ENCODE peak calls at places on chromosomes 11 and 22, in four cellular contexts. One of them, this sample, is unnamed.

GRCh38 chr11:1223346-1224108 is 661 bp downstream of the MUC5B start:
- DNase-seq in HepG2: no peak
- DNase-seq in K562: no peak
- DNase-seq in GM12878: no peak
- DNase-seq in this sample: peak

GRCh38 chr22:18062421-18062820 is 15.4 kb upstream of the PEX26 start:
- DNase-seq in HepG2: no peak
- DNase-seq in K562: no peak
- DNase-seq in GM12878: no peak
- DNase-seq in this sample: no peak

GRCh38 chr11:104968856-104969776 is 742 bp upstream of the CASP4 start:
- DNase-seq in HepG2: peak
- DNase-seq in K562: no peak
- DNase-seq in GM12878: no peak
- DNase-seq in this sample: no peak

GRCh38 chr11:65888163-65888814 is at the start of gene FIBP:
- DNase-seq in HepG2: peak
- DNase-seq in K562: peak
- DNase-seq in GM12878: peak
- DNase-seq in this sample: peak

GRCh38 chr11:118145285-118146227 is 7.1 kb downstream of the SCN4B start:
- DNase-seq in HepG2: peak
- DNase-seq in K562: peak
- DNase-seq in GM12878: peak
- DNase-seq in this sample: peak

GRCh38 chr11:93537767-93538261 is 5.4 kb downstream of the SMCO4 start:
- DNase-seq in HepG2: no peak
- DNase-seq in K562: no peak
- DNase-seq in GM12878: no peak
- DNase-seq in this sample: no peak

GRCh38 chr11:35798983-35799382 is 136.4 kb downstream of the TRIM44 start:
- DNase-seq in HepG2: no peak
- DNase-seq in K562: no peak
- DNase-seq in GM12878: no peak
- DNase-seq in this sample: no peak

GRCh38 chr11:112881461-112881860 is 79.8 kb upstream of the NCAM1 start:
- DNase-seq in HepG2: no peak
- DNase-seq in K562: peak
- DNase-seq in GM12878: no peak
- DNase-seq in this sample: peak

GRCh38 chr22:19885841-19886592 is 31.3 kb upstream of the GNB1L start:
- DNase-seq in HepG2: no peak
- DNase-seq in K562: no peak
- DNase-seq in GM12878: no peak
- DNase-seq in this sample: no peak

GRCh38 chr11:122285021-122285420 is 169.0 kb upstream of the BLID start:
- DNase-seq in HepG2: no peak
- DNase-seq in K562: no peak
- DNase-seq in GM12878: no peak
- DNase-seq in this sample: no peak

GRCh38 chr22:25853078-25853477 is 111.1 kb downstream of the MYO18B start:
- DNase-seq in HepG2: no peak
- DNase-seq in K562: peak
- DNase-seq in GM12878: no peak
- DNase-seq in this sample: no peak

GRCh38 chr11:123474994-123475393 is 44.9 kb downstream of the GRAMD1B start:
- DNase-seq in HepG2: no peak
- DNase-seq in K562: no peak
- DNase-seq in GM12878: no peak
- DNase-seq in this sample: peak

GRCh38 chr22:44269757-44270555 is 42.8 kb downstream of the SHISAL1 start:
- DNase-seq in HepG2: no peak
- DNase-seq in K562: no peak
- DNase-seq in GM12878: no peak
- DNase-seq in this sample: no peak

GRCh38 chr11:72446929-72447753 is 12.8 kb upstream of the CLPB start:
- DNase-seq in HepG2: peak
- DNase-seq in K562: peak
- DNase-seq in GM12878: no peak
- DNase-seq in this sample: peak

GRCh38 chr11:106061936-106062591 is 15.1 kb downstream of the KBTBD3 start:
- DNase-seq in HepG2: no peak
- DNase-seq in K562: no peak
- DNase-seq in GM12878: no peak
- DNase-seq in this sample: no peak

DNA sequence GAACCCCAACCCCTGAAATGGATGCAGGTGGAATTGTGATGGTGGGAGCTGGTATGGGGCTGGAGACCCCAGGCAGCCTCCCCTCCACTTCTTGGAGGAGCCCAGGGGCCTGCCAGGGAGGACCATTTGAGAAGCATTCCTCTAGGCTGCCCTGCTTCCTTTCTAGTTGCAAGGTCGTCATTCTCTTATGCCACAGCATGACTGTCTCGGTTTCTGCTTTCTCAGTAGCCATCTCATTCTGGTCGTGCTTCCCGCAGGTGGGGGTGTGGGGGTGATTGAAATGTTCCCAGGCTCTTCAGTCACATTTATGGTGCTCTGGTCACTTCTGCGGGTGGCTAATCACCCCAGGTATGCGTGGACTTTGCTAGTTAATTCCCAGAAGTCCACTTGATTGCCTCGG is 223.7 kb upstream of the TBCEL start:
- DNase-seq in HepG2: no peak
- DNase-seq in K562: no peak
- DNase-seq in GM12878: no peak
- DNase-seq in this sample: no peak
- TF ChIP-seq CHD4 in HepG2: no peak
- TF ChIP-seq CHD4 in K562: no peak
- TF ChIP-seq CHD4 in GM12878: no peak
- TF ChIP-seq CHD4 in this sample: no peak

DNA sequence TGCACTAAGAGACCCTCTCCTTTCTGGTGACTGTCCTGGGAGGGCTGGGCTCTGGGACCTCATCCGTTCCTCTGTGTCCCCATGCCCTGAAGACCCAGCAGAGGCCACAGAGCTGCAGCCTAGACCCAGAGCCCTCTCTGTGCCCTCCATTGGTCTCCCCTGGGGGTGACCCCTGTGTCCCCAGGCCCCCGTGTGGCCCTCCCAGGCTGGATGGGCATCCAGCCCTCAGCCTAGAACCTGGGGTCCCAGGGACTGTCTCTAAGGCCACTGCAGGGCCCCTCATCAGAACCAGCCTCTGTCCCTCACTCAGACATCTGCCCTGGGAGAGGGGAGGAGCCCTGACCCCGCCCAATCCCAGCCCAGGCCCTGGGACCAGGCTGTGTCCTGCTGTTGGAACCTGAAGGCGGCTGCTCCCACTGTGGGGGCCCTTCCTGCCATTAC is 5.7 kb downstream of the IGLL1 start:
- DNase-seq in HepG2: no peak
- DNase-seq in K562: no peak
- DNase-seq in GM12878: no peak
- DNase-seq in this sample: no peak
- TF ChIP-seq POLR2AphosphoS2 in HepG2: no peak
- TF ChIP-seq POLR2AphosphoS2 in K562: no peak
- TF ChIP-seq POLR2AphosphoS2 in GM12878: no peak
- TF ChIP-seq POLR2AphosphoS2 in this sample: no peak

GRCh38 chr11:44285756-44286155 is 24.2 kb downstream of the ALX4 start:
- DNase-seq in HepG2: no peak
- DNase-seq in K562: no peak
- DNase-seq in GM12878: no peak
- DNase-seq in this sample: no peak

GRCh38 chr11:44286911-44287310 is 23.0 kb downstream of the ALX4 start:
- DNase-seq in HepG2: no peak
- DNase-seq in K562: no peak
- DNase-seq in GM12878: no peak
- DNase-seq in this sample: no peak

GRCh38 chr11:44288133-44288526 is 21.8 kb downstream of the ALX4 start:
- DNase-seq in HepG2: no peak
- DNase-seq in K562: no peak
- DNase-seq in GM12878: no peak
- DNase-seq in this sample: no peak

GRCh38 chr11:44286268-44286880 is 23.6 kb downstream of the ALX4 start:
- DNase-seq in HepG2: peak
- DNase-seq in K562: peak
- DNase-seq in GM12878: peak
- DNase-seq in this sample: peak

DNA sequence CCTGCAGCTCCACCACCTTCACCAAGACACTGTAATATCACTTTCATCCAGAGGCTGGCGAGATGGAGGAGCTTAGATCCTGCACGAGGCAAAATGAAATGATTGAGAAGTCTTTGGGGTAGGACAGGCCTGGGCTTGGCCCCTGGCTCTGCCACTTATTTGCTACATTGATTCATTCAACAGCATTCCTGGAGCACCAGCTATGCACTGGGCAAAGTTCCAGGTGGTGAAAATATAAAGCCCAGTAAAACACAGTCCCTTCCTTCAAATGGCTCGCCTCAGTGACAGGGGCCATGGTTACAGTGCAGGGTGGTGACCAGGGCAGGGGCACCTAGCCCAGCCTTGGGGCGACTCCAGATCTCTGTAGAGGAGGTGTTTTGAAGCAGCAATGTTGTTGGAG is 19.7 kb downstream of the ALX4 start:
- DNase-seq in HepG2: no peak
- DNase-seq in K562: no peak
- DNase-seq in GM12878: no peak
- DNase-seq in this sample: no peak
- TF ChIP-seq MYC in HepG2: no peak
- TF ChIP-seq MYC in K562: no peak
- TF ChIP-seq MYC in GM12878: no peak
- TF ChIP-seq MYC in this sample: no peak

GRCh38 chr11:75845324-75845723 is 30.3 kb downstream of the UVRAG start:
- DNase-seq in HepG2: no peak
- DNase-seq in K562: no peak
- DNase-seq in GM12878: no peak
- DNase-seq in this sample: no peak
- TF ChIP-seq CHD4 in HepG2: no peak
- TF ChIP-seq CHD4 in K562: no peak
- TF ChIP-seq CHD4 in GM12878: no peak
- TF ChIP-seq CHD4 in this sample: no peak

GRCh38 chr11:97717922-97718321 is 1302.8 kb upstream of the CNTN5 start:
- DNase-seq in HepG2: no peak
- DNase-seq in K562: no peak
- DNase-seq in GM12878: no peak
- DNase-seq in this sample: no peak

GRCh38 chr11:97722721-97723120 is 1298.0 kb upstream of the CNTN5 start:
- DNase-seq in HepG2: no peak
- DNase-seq in K562: no peak
- DNase-seq in GM12878: no peak
- DNase-seq in this sample: no peak

DNA sequence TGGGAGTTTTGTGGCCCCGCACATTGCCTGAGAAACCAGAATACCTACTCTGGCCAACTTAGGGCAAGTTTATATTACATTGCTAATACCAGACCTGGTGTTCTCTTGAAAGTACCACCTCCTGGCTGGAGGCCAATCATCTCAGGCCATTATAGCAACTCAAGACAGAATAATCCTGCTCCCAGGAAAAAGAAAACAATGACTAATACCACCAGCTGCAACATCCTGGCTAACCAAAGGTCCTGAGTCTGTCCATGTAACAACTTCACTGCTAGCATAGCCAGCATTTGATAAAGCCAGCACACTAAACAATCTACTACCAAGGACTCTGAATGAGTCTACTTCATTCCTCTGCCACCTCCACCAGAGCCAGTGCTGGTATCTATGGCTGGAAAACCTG is 1298.7 kb upstream of the CNTN5 start:
- DNase-seq in HepG2: peak
- DNase-seq in K562: no peak
- DNase-seq in GM12878: no peak
- DNase-seq in this sample: no peak
- TF ChIP-seq POLR2AphosphoS2 in HepG2: no peak
- TF ChIP-seq POLR2AphosphoS2 in K562: no peak
- TF ChIP-seq POLR2AphosphoS2 in GM12878: no peak
- TF ChIP-seq POLR2AphosphoS2 in this sample: no peak

This sample was measured in A549.